ENCODE peak calls at places on chromosomes 4 and X, in eight cellular contexts. W is osteocyte, Y is left lung, I is BJ, B is cardiac muscle cell, R is cardiac fibroblast, G is glutamatergic neuron, D is ovary. L is an unnamed sample.

GRCh38 chrX:3638280-3638873 is 75.1 kb downstream of the PRKX start:
- DNase-seq in W (no peak), Y (no peak), B (peak; percentile 53), R (peak; percentile 52), I (no peak), G (peak; percentile 63), D (peak; percentile 24), L (no peak)

GRCh38 chr4:121822796-121823504 is 733 bp downstream of the CCNA2 start:
- DNase-seq in I (no peak), Y (peak; percentile 35), W (no peak), G (peak; percentile 28), D (no peak), R (peak; percentile 31), B (peak; percentile 37), L (no peak)

GRCh38 chr4:87066403-87067119 is 131.8 kb downstream of the AFF1 start:
- DNase-seq in Y (no peak), D (no peak), R (no peak), B (no peak), I (no peak), G (no peak), W (no peak), L (no peak)

GRCh38 chr4:186622788-186623464 is 67.6 kb upstream of the MTNR1A start:
- DNase-seq in Y (no peak), W (no peak), G (no peak), B (peak; percentile 71), R (peak; percentile 91), I (peak; percentile 18), D (no peak), L (no peak)

GRCh38 chr4:123444298-123444731 is 47.7 kb downstream of the SPRY1 start:
- DNase-seq in G (peak; percentile 67), Y (peak; percentile 57), I (no peak), B (peak; percentile 93), R (peak; percentile 66), D (peak; percentile 32), W (no peak), L (peak; percentile 23)

GRCh38 chr4:13538427-13538973 is 5.8 kb downstream of the NKX3-2 start:
- DNase-seq in I (no peak), W (no peak), B (no peak), R (no peak), D (no peak), Y (no peak), G (no peak), L (no peak)

GRCh38 chrX:9644335-9644734 is 121.3 kb downstream of the GPR143 start:
- DNase-seq in B (no peak), D (no peak), Y (no peak), W (no peak), G (no peak), R (no peak), I (no peak), L (peak; percentile 16)

GRCh38 chrX:38538134-38538533 is 23.2 kb upstream of the TSPAN7 start:
- DNase-seq in D (no peak), R (no peak), I (no peak), B (no peak), Y (no peak), W (no peak), G (no peak), L (no peak)

GRCh38 chr4:115159141-115159540 is 45.7 kb upstream of the NDST4 start:
- DNase-seq in G (no peak), R (peak; percentile 0), D (no peak), Y (no peak), B (no peak), W (no peak), I (peak; percentile 49), L (no peak)

GRCh38 chr4:42492977-42493376 is 95.7 kb downstream of the SHISA3 start:
- DNase-seq in D (no peak), Y (no peak), I (no peak), W (no peak), G (no peak), B (no peak), R (no peak), L (no peak)

GRCh38 chr4:4182835-4183568 is 43.7 kb downstream of the OTOP1 start:
- DNase-seq in R (peak; percentile 31), Y (no peak), D (no peak), I (no peak), B (peak; percentile 28), G (peak; percentile 55), W (no peak), L (no peak)

GRCh38 chr4:2186133-2186864 is 55.6 kb downstream of the HAUS3 start:
- DNase-seq in R (peak; percentile 44), I (no peak), W (no peak), D (no peak), B (peak; percentile 63), Y (no peak), G (no peak), L (no peak)

GRCh38 chr4:37656649-37657048 is 29.5 kb downstream of the RELL1 start:
- DNase-seq in W (no peak), G (no peak), R (no peak), Y (no peak), D (no peak), B (no peak), I (no peak), L (no peak)

GRCh38 chrX:10176121-10177003 is 19.6 kb downstream of the CLCN4 start:
- DNase-seq in B (no peak), Y (no peak), G (no peak), W (no peak), D (no peak), R (no peak), I (no peak), L (no peak)

GRCh38 chrX:9912341-9912740 is 54.8 kb upstream of the CLDN34 start:
- DNase-seq in Y (no peak), W (no peak), I (no peak), G (peak; percentile 32), D (no peak), R (peak; percentile 13), B (peak; percentile 37), L (no peak)

GRCh38 chr4:11615601-11616000 is 186.9 kb upstream of the HS3ST1 start:
- DNase-seq in G (no peak), D (no peak), I (no peak), Y (no peak), B (peak; percentile 16), R (no peak), W (no peak), L (no peak)

GRCh38 chrX:100829730-100830129 is 9.5 kb downstream of the CSTF2 start:
- DNase-seq in I (no peak), R (peak; percentile 81), D (no peak), Y (no peak), B (peak; percentile 39), G (no peak), W (no peak), L (no peak)

GRCh38 chrX:151009582-151009981 is 26.4 kb downstream of the HMGB3 start:
- DNase-seq in D (no peak), I (no peak), G (no peak), Y (no peak), W (no peak), R (no peak), B (no peak), L (no peak)

GRCh38 chrX:151006410-151007109 is 23.4 kb downstream of the HMGB3 start:
- DNase-seq in D (no peak), G (no peak), I (no peak), Y (no peak), B (no peak), W (no peak), R (no peak), L (no peak)

GRCh38 chrX:151000901-151001301 is 17.8 kb downstream of the HMGB3 start:
- DNase-seq in D (no peak), Y (no peak), B (no peak), I (no peak), W (no peak), R (no peak), G (no peak), L (no peak)

DNA sequence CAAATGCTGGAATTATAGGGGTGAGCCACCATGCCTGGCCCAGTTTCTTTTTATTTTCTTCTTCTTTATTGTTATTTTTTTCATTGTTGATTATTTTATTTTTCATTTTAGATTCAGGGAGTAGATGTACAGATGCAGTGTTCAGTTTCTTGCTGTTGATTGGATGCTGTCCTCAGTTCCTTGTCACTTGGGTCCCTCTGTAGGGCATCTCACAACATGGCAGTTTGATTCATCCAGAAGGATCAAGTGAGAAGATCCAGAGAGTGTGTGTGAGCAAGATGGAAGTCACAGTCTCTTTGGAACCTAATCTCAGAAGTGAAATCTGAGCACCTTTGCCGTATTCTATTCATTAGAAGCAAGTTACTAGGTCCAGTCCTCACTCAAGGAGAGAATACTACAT is 20.9 kb downstream of the HMGB3 start:
- DNase-seq in I (no peak), Y (no peak), R (peak; percentile 14), D (no peak), B (no peak), G (no peak), W (no peak), L (no peak)
- TF ChIP-seq CTCF in I (no peak), Y (no peak), R (no peak), D (no peak), B (no peak), G (no peak), W (no peak), L (no peak)

GRCh38 chrX:125132274-125132673 is 187.4 kb upstream of the TEX13C start:
- DNase-seq in R (peak; percentile 1), G (no peak), W (no peak), D (no peak), I (no peak), B (no peak), Y (no peak), L (no peak)
- TF ChIP-seq CTCF in R (no peak), G (peak; percentile 31), W (peak; percentile 38), D (no peak), I (no peak), B (no peak), Y (peak; percentile 18), L (no peak)

DNA sequence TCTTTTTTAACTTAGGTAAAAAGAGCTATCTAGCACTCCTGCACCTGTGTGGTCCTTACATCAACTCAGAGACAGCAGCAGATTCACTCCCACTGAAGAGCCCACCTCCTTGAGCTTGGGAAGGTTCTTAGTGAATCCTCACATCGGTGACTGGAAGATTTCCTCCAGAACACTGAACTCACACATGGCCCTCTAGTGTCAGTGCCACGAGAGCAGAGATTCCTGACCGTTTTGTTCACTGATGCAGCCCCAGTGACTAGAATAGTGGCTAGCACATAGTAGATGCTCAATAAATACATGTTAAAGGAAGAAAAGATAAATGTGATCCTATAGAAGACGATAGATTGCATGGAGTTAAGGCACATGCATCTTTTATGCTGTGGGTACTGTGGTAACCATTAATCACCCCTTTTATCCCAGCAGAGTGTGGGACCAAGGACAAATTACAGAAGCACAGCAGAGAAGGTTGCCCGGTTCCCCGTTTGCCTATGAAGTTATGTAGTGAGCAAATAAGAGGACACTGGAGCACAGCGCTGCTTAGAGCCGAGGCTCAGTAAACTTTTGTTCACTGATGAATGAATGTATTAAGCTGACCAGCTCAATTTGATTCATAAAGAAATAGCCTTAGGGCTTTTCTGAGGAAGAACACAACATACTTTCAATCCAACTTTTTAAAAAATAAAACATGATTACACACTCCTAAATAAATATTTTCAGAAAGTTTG is 8.7 kb downstream of the GASK1B start:
- DNase-seq in R (no peak), I (no peak), G (no peak), B (no peak), D (peak; percentile 27), Y (no peak), W (no peak), L (no peak)
- TF ChIP-seq CTCF in R (no peak), I (no peak), G (no peak), B (peak; percentile 18), D (no peak), Y (no peak), W (no peak), L (no peak)

DNA sequence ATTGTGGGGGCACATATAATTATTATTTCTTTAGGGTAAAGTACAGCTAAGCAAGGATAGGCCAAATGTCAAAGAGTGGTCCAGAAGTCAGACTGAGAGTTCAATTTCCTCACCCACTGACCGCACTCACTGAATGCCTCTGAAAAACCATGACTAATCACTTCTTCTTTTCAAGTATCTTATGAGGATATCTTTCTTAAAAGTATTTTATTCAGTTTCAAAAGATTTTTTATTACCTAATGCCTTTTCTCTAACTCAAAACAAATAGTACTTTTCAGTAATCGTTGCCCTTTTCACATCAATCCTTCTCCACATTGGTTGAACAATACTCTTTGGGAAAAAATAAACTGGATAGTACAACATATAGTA is 61.7 kb upstream of the CAMK2D start:
- DNase-seq in Y (no peak), B (no peak), D (no peak), W (no peak), I (no peak), G (no peak), R (peak; percentile 33), L (no peak)
- TF ChIP-seq CTCF in Y (no peak), B (no peak), D (no peak), W (no peak), I (no peak), G (no peak), R (no peak), L (no peak)